ENCODE peak calls at places on chromosomes 5 and 9, in eight cellular contexts. K is endothelial cell, R is IMR-90, Z is GDM1, M is M059J, Y is Daoy, I is GM04503, D is neuronal stem cell. T is an unnamed sample.

GRCh38 chr5:116271432-116271831 is 186.6 kb downstream of the COMMD10 start:
- DNase-seq in Y (peak; percentile 57), R (peak; percentile 82), I (no peak), Z (no peak), M (peak; percentile 28), K (no peak), D (no peak), T (no peak)

GRCh38 chr9:129126789-129127618 is 15.8 kb downstream of the PTPA start:
- DNase-seq in K (no peak), I (no peak), M (no peak), D (no peak), Y (no peak), R (no peak), Z (no peak), T (no peak)

GRCh38 chr5:169795311-169795710 is 158.2 kb downstream of the DOCK2 start:
- DNase-seq in Y (peak; percentile 58), I (no peak), M (peak; percentile 42), Z (no peak), R (no peak), K (no peak), D (no peak), T (no peak)

GRCh38 chr9:132755096-132755495 is 84.8 kb downstream of the GTF3C4 start:
- DNase-seq in D (no peak), I (no peak), Z (no peak), Y (no peak), R (no peak), M (no peak), K (no peak), T (no peak)

GRCh38 chr9:32863291-32863690 is 80.0 kb downstream of the TMEM215 start:
- DNase-seq in Y (no peak), K (no peak), D (no peak), Z (no peak), R (no peak), I (no peak), M (no peak), T (no peak)

GRCh38 chr9:110954822-110955291 is 83.4 kb downstream of the LPAR1 start:
- DNase-seq in Y (no peak), D (no peak), I (no peak), R (peak; percentile 64), M (peak; percentile 68), Z (peak; percentile 26), K (no peak), T (no peak)

GRCh38 chr5:73564644-73565165 is 734 bp downstream of the ANKRA2 start:
- DNase-seq in I (no peak), K (no peak), M (peak; percentile 21), D (no peak), Y (no peak), R (no peak), Z (no peak), T (no peak)

GRCh38 chr5:50727149-50727496 is 60.7 kb downstream of the PARP8 start:
- DNase-seq in Z (no peak), K (no peak), D (no peak), M (peak; percentile 28), R (no peak), I (no peak), Y (peak; percentile 82), T (no peak)

GRCh38 chr5:158390556-158390955 is 531.6 kb upstream of the CLINT1 start:
- DNase-seq in Y (peak; percentile 60), D (no peak), K (no peak), I (no peak), M (peak; percentile 15), Z (no peak), R (peak; percentile 87), T (no peak)

GRCh38 chr5:53679261-53679660 is 118.8 kb downstream of the NDUFS4 start:
- DNase-seq in Y (no peak), Z (no peak), I (peak; percentile 21), D (no peak), K (no peak), R (peak; percentile 49), M (peak; percentile 19), T (no peak)

GRCh38 chr5:10563132-10563939 is 534 bp upstream of the ANKRD33B start:
- DNase-seq in Z (no peak), D (peak; percentile 42), I (no peak), R (peak; percentile 45), Y (peak; percentile 59), M (peak; percentile 61), K (peak; percentile 20), T (no peak)

GRCh38 chr5:62143268-62144229 is 162.5 kb upstream of the KIF2A start:
- DNase-seq in R (peak; percentile 40), Z (no peak), M (peak; percentile 38), D (peak; percentile 33), Y (peak; percentile 13), I (peak; percentile 7), K (no peak), T (peak; percentile 14)

GRCh38 chr5:79666758-79667157 is 22.9 kb upstream of the CMYA5 start:
- DNase-seq in M (no peak), K (no peak), R (no peak), Z (no peak), I (no peak), D (no peak), Y (no peak), T (no peak)

GRCh38 chr5:43631182-43631910 is 28.4 kb downstream of the NNT start:
- DNase-seq in I (no peak), D (peak; percentile 65), K (peak; percentile 54), Z (peak; percentile 62), Y (peak; percentile 51), M (peak; percentile 75), R (peak; percentile 87), T (peak; percentile 41)

GRCh38 chr5:3320317-3320865 is 275.2 kb upstream of the IRX1 start:
- DNase-seq in I (peak; percentile 39), Z (no peak), R (no peak), K (no peak), Y (peak; percentile 77), M (peak; percentile 96), D (no peak), T (no peak)

GRCh38 chr5:39080597-39081204 is 6.5 kb upstream of the RICTOR start:
- DNase-seq in Y (peak; percentile 26), Z (peak; percentile 28), D (peak; percentile 6), M (peak; percentile 55), R (peak; percentile 73), I (no peak), K (peak; percentile 59), T (peak; percentile 58)

GRCh38 chr5:132829742-132830435 is 558 bp downstream of the SHROOM1 start:
- DNase-seq in D (no peak), R (peak; percentile 56), Z (peak; percentile 62), I (no peak), M (peak; percentile 70), Y (peak; percentile 86), K (peak; percentile 79), T (peak; percentile 88)

GRCh38 chr5:72167790-72168189 is 60.5 kb downstream of the MAP1B start:
- DNase-seq in Y (no peak), D (no peak), M (no peak), I (no peak), Z (no peak), K (no peak), R (no peak), T (no peak)

GRCh38 chr5:171521219-171521633 is 101.8 kb downstream of the FGF18 start:
- DNase-seq in R (peak; percentile 92), Z (no peak), Y (peak; percentile 83), I (peak; percentile 81), K (no peak), M (peak; percentile 91), D (no peak), T (no peak)

GRCh38 chr5:153476767-153477166 is 13.7 kb upstream of the GRIA1 start:
- DNase-seq in R (peak; percentile 92), D (no peak), Y (no peak), Z (no peak), K (no peak), I (no peak), M (peak; percentile 80), T (no peak)